ENCODE peak calls at places on chromosomes 5 and 9, in nine cellular contexts. B is keratinocyte, H is lower leg skin, R is pancreas, E is tibial nerve, X is astrocyte of the cerebellum, V is hepatocyte, C is prostate gland, G is body of pancreas. K is an unnamed sample.

GRCh38 chr9:91163773-91164471 is 197.8 kb downstream of the AUH start:
- DNase-seq in H (no peak), X (no peak), R (no peak), E (no peak), B (no peak), G (no peak), C (no peak), V (no peak), K (no peak)

GRCh38 chr9:107710988-107711387 is 221.4 kb upstream of the KLF4 start:
- DNase-seq in C (no peak), B (no peak), G (no peak), E (no peak), H (no peak), X (no peak), V (no peak), R (no peak), K (no peak)

GRCh38 chr9:19162956-19163355 is 35.7 kb upstream of the PLIN2 start:
- DNase-seq in X (no peak), C (no peak), E (no peak), G (no peak), R (no peak), V (peak), B (peak), H (peak), K (no peak)

GRCh38 chr9:7336356-7337075 is 463.1 kb downstream of the DMAC1 start:
- DNase-seq in V (peak), R (no peak), E (peak), C (no peak), H (no peak), B (no peak), G (no peak), X (no peak), K (peak)

GRCh38 chr5:170617519-170618218 is 113.8 kb downstream of the KCNIP1 start:
- DNase-seq in R (no peak), B (no peak), C (no peak), H (no peak), E (no peak), G (no peak), V (no peak), X (no peak), K (no peak)

GRCh38 chr9:20022410-20022809 is 233.6 kb upstream of the SLC24A2 start:
- DNase-seq in G (no peak), E (no peak), C (no peak), X (no peak), R (no peak), V (peak), B (no peak), H (no peak), K (no peak)

GRCh38 chr9:99964336-99964735 is 57.9 kb downstream of the STX17 start:
- DNase-seq in C (no peak), E (no peak), V (no peak), B (no peak), H (no peak), X (no peak), G (no peak), R (no peak), K (no peak)

GRCh38 chr9:137642118-137642601 is 23.4 kb downstream of the EHMT1 start:
- DNase-seq in C (no peak), E (no peak), G (no peak), X (no peak), B (no peak), H (no peak), R (no peak), V (no peak), K (no peak)

GRCh38 chr9:68843239-68843638 is 138.2 kb downstream of the PIP5K1B start:
- DNase-seq in V (no peak), X (no peak), B (no peak), G (no peak), H (no peak), C (no peak), R (no peak), E (no peak), K (no peak)

GRCh38 chr5:170769236-170769635 is 14.3 kb upstream of the GABRP start:
- DNase-seq in E (no peak), C (no peak), G (no peak), B (no peak), X (no peak), V (no peak), H (no peak), R (no peak), K (no peak)

GRCh38 chr9:81092057-81092456 is 597.3 kb downstream of the TLE1 start:
- DNase-seq in G (no peak), E (no peak), R (no peak), H (no peak), X (no peak), V (no peak), C (no peak), B (no peak), K (no peak)

GRCh38 chr5:75461679-75462078 is 49.8 kb downstream of the CERT1 start:
- DNase-seq in B (no peak), E (no peak), G (no peak), V (no peak), H (no peak), C (no peak), R (no peak), X (no peak), K (no peak)

GRCh38 chr9:94607340-94607695 is 13.7 kb upstream of the FBP2 start:
- DNase-seq in G (no peak), E (no peak), C (no peak), H (no peak), X (no peak), B (no peak), V (no peak), R (no peak), K (no peak)

GRCh38 chr5:138033916-138034315 is 1.0 kb upstream of the FAM13B start:
- DNase-seq in B (no peak), X (no peak), G (no peak), V (no peak), H (no peak), E (no peak), C (no peak), R (no peak), K (no peak)

GRCh38 chr5:3104446-3105047 is 353.1 kb upstream of the IRX2 start:
- DNase-seq in B (no peak), H (no peak), C (no peak), G (no peak), X (no peak), V (no peak), R (no peak), E (no peak), K (no peak)

GRCh38 chr5:77301447-77301878 is 91.0 kb downstream of the PDE8B start:
- DNase-seq in H (no peak), B (no peak), C (no peak), V (no peak), G (no peak), R (no peak), E (no peak), X (no peak), K (peak)

GRCh38 chr5:150069619-150070276 is 16.6 kb downstream of the CSF1R start:
- DNase-seq in V (no peak), E (no peak), X (no peak), C (no peak), H (no peak), R (no peak), B (no peak), G (no peak), K (no peak)

GRCh38 chr9:34380511-34381315 is 4.0 kb upstream of the MYORG start:
- DNase-seq in X (no peak), G (peak), H (peak), E (peak), V (peak), R (peak), B (no peak), C (peak), K (no peak)

GRCh38 chr9:14317667-14318255 is 3.8 kb upstream of the NFIB start:
- DNase-seq in R (no peak), B (no peak), G (no peak), C (no peak), V (no peak), X (no peak), H (no peak), E (no peak), K (no peak)

GRCh38 chr5:69415584-69415958 is 655 bp downstream of the MARVELD2 start:
- DNase-seq in H (no peak), V (peak), B (no peak), R (peak), E (no peak), G (peak), C (peak), X (no peak), K (no peak)

GRCh38 chr9:129716091-129716490 is 36.8 kb downstream of the PTGES start:
- DNase-seq in B (no peak), R (no peak), X (no peak), E (no peak), V (no peak), G (no peak), C (no peak), H (no peak), K (no peak)

GRCh38 chr9:73896061-73896460 is 601.1 kb upstream of the RORB start:
- DNase-seq in X (no peak), V (no peak), C (no peak), R (no peak), G (no peak), B (no peak), E (no peak), H (no peak), K (no peak)

GRCh38 chr5:181160144-181160754 is 12.9 kb downstream of the OR2V2 start:
- DNase-seq in H (no peak), V (peak), X (no peak), C (no peak), E (peak), R (no peak), G (no peak), B (no peak), K (no peak)

GRCh38 chr9:33461474-33461873 is 12.2 kb downstream of the NOL6 start:
- DNase-seq in B (no peak), V (peak), H (no peak), G (no peak), C (no peak), X (no peak), E (no peak), R (no peak), K (no peak)

GRCh38 chr5:31130682-31131081 is 62.8 kb upstream of the CDH6 start:
- DNase-seq in X (no peak), H (no peak), V (no peak), E (no peak), C (no peak), B (no peak), R (no peak), G (no peak), K (no peak)

GRCh38 chr5:14901462-14902051 is 30.0 kb upstream of the ANKH start:
- DNase-seq in G (no peak), H (peak), E (peak), C (no peak), V (peak), B (no peak), R (no peak), X (no peak), K (no peak)

GRCh38 chr9:19666575-19666974 is 122.3 kb downstream of the SLC24A2 start:
- DNase-seq in X (no peak), G (no peak), E (no peak), C (no peak), V (no peak), H (no peak), B (no peak), R (no peak), K (no peak)

GRCh38 chr9:89274838-89275237 is 36.2 kb upstream of the CKS2 start:
- DNase-seq in R (no peak), B (peak), G (no peak), X (peak), E (no peak), V (no peak), C (no peak), H (no peak), K (no peak)

GRCh38 chr5:36156124-36156601 is 4.3 kb downstream of the SKP2 start:
- DNase-seq in R (no peak), H (no peak), V (peak), X (no peak), C (no peak), G (no peak), E (no peak), B (peak), K (no peak)

GRCh38 chr9:96317335-96317980 is 15.5 kb upstream of the HSD17B3 start:
- DNase-seq in B (no peak), V (peak), E (peak), G (peak), R (no peak), C (peak), H (no peak), X (peak), K (peak)

GRCh38 chr5:133825631-133826289 is 142.7 kb downstream of the C5orf15 start:
- DNase-seq in X (no peak), V (no peak), R (peak), H (no peak), C (no peak), G (no peak), E (no peak), B (no peak), K (no peak)

GRCh38 chr9:100111235-100111634 is 12.2 kb downstream of the INVS start:
- DNase-seq in X (peak), E (peak), B (no peak), H (peak), G (peak), C (peak), V (peak), R (peak), K (no peak)

GRCh38 chr5:10534491-10535236 is 29.2 kb upstream of the ANKRD33B start:
- DNase-seq in B (no peak), V (no peak), H (no peak), X (no peak), E (peak), R (no peak), C (no peak), G (no peak), K (no peak)

GRCh38 chr5:154723740-154724505 is 31.3 kb upstream of the LARP1 start:
- DNase-seq in G (no peak), B (no peak), H (no peak), E (no peak), C (no peak), X (no peak), V (peak), R (no peak), K (peak)

GRCh38 chr5:96287181-96287580 is 145.9 kb downstream of the PCSK1 start:
- DNase-seq in V (no peak), E (no peak), H (no peak), G (no peak), C (no peak), B (no peak), X (no peak), R (no peak), K (no peak)

GRCh38 chr5:56649569-56649968 is 165.8 kb upstream of the MAP3K1 start:
- DNase-seq in X (no peak), H (no peak), V (no peak), G (peak), R (peak), E (no peak), C (no peak), B (no peak), K (no peak)
- H3K4me3 ChIP-seq in X (no peak), H (no peak), V (no peak), G (no peak), R (no peak), E (no peak), C (no peak), B (no peak), K (no peak)

DNA sequence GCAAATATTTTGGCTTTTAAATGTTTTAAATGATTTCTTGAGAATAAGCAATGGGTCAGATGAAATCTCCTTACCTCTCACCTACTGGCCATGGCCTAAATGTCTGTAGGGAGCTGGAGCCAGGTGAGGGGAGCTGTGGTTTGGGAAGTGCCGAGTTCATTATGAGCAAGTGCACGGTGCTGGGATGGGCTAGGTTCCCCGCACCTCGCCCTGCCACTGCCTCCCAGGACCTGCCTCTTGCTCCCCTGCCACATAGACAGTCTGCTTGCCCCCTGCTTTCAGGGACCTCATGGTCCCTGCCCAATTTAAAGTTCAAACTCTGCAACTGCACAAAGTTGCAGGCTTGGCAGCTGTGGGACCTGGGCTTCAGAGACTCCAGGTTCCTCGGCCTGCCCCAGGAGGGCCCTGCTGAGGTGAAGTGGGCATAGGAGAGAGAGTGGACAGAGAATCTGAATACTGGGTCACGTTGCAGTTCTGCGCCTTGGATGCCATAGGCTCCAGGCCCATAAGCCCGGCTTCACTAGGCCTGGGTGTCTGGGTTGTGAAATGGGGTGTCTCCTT is 5.4 kb downstream of the OR13J1 start:
- DNase-seq in V (no peak), C (no peak), E (no peak), X (no peak), R (no peak), G (no peak), H (no peak), B (no peak), K (no peak)
- TF ChIP-seq CTCF in V (no peak), C (no peak), E (no peak), X (no peak), R (no peak), G (no peak), H (no peak), B (no peak), K (no peak)

DNA sequence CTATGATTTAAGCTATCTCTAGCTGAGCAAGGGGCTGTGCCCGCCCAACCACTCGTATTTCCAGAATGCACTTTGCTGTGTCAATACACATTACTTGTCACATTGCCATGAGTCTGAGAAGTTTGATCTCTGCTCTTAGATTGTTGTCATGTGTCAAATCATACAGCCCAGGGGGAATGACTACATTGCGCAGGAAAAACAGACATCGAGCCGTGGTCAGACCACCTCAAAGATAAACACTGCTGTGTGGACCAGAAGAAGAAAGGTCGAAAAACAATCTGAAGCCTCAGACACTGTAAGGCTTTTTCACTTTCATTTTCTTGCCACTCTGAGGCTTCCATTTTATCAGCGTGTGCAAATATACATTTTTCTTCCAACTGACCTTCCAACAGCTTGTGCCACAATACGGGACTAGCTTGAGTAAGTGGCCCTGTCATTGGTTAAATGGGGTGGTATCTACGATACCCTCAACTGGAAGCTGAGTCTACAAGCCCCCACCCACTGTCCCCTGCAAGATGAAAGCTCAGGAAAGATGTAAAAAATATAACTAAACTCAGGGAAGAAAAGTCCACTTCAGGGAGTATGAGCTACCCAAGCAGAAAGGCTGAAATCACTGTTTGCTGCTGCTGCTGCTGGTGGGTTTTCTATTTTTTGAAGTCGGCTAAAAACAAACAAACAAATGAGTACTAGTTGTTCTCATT is 603.0 kb downstream of the BNC2 start:
- DNase-seq in C (peak), G (no peak), B (no peak), X (peak), V (peak), E (no peak), H (no peak), R (no peak), K (peak)
- H3K4me3 ChIP-seq in C (peak), G (no peak), B (no peak), X (no peak), V (no peak), E (no peak), H (no peak), R (peak), K (peak)

DNA sequence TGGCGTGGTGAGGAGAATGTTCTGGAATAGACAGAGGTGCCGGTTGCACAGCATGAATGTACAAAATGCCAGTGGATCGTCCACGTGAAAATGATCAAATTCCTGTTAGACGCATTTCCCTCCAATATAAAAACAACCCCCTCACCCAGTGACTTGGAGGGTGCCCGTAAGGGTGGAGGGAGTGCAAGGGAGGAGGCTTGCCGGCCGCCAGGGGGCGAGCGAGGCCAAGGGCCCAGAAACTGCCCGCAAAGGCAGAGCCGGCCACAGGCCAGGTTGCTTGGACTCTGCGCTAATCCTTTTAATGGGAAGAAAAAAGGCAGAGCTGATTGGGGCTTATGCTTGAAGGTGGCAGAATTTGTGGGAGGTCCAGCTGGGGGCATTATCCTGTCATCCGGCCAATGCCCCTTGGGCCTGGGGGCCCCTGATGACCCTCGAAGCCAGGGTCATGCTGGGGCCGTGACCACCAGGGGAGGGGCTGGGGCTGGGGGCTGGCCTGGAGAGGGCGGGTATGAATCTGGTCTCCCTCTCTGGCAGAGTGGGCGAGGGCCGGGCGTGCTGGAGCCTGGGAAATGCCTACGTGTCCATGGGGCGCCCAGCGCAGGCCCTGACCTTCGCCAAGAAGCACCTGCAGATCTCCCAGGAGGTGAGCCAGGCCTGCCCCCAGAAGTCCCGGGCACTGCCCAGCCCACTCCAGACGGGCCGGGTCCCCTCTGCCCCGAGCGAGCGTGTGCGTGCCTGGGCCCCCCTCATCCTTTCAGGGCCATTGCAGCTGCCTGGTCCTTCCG is 12.0 kb downstream of the GPSM1 start:
- DNase-seq in G (peak), C (peak), E (peak), X (peak), H (no peak), R (peak), V (peak), B (no peak), K (peak)
- TF ChIP-seq CTCF in G (peak), C (peak), E (peak), X (peak), H (no peak), R (peak), V (peak), B (peak), K (peak)

DNA sequence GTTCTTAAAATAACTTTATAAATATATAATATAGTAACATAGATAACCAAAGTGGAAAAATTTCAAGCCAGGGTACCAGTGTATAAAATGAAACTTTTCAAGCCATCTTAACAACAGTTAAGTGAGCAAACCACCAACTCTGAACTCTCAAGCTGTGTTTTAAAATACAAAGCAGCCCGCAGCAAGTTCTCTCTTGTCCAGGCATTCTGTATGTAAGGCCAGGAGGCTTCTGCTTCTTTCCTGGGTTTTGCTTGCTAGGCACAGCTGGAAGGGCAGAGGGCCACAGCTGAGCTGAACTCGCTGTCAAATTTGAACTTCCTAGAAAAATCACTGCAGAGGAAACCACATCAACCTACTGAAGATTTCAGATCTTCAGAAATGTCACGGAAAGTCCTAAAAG is 6.8 kb upstream of the CTNNAL1 start:
- DNase-seq in E (no peak), G (no peak), V (no peak), R (no peak), X (no peak), H (no peak), C (no peak), B (no peak), K (no peak)
- H3K4me3 ChIP-seq in E (no peak), G (no peak), V (no peak), R (no peak), X (no peak), H (no peak), C (no peak), B (peak), K (no peak)

GRCh38 chr9:86987900-86988299 is 40.6 kb upstream of the GAS1 start:
- DNase-seq in H (no peak), G (no peak), E (no peak), R (no peak), B (no peak), C (no peak), V (no peak), X (no peak), K (no peak)
- TF ChIP-seq CTCF in H (no peak), G (no peak), E (no peak), R (no peak), B (no peak), C (no peak), V (no peak), X (no peak), K (no peak)